ENCODE peak calls at places on chromosomes 6 and 20, in ten cellular contexts. D is brain microvascular endothelial cell; I is left lobe of liver; X is D341Med; C is colonic mucosa; R is stomach; H is stimulated activated CD4-positive, alpha-beta T cell treated with anti-CD3 and anti-CD28 coated beads, Interleukin-2, amount 100 ng/mL, for 24 hours; E is activated CD8-positive, alpha-beta memory T cell treated with anti-CD3 and anti-CD28 coated beads, Interleukin-2, amount 10 ng/mL, durations not matched to agents 7 days and 5 days; S is WERI-Rb-1; W is pancreas. A is an unnamed sample.

GRCh38 chr6:90220273-90220672 is 76.4 kb downstream of the BACH2 start:
- DNase-seq in D (no peak), I (no peak), X (no peak), C (no peak), R (no peak), H (no peak), E (no peak), S (no peak), W (no peak), A (no peak)

GRCh38 chr6:169975701-169976100 is 224.3 kb downstream of the ERMARD start:
- DNase-seq in D (no peak), I (no peak), X (no peak), C (no peak), R (no peak), H (no peak), E (no peak), S (no peak), W (no peak), A (no peak)

GRCh38 chr6:117409420-117409819 is 16.3 kb downstream of the ROS1 start:
- DNase-seq in D (no peak), I (no peak), X (no peak), C (no peak), R (no peak), H (no peak), E (no peak), S (no peak), W (no peak), A (no peak)

GRCh38 chr6:93453956-93454355 is 34.6 kb upstream of the EPHA7 start:
- DNase-seq in D (no peak), I (no peak), X (no peak), C (no peak), R (no peak), H (no peak), E (no peak), S (no peak), W (no peak), A (no peak)

GRCh38 chr6:55276745-55277627 is 50.3 kb upstream of the GFRAL start:
- DNase-seq in D (peak), I (no peak), X (peak), C (peak), R (no peak), H (no peak), E (no peak), S (peak), W (no peak), A (no peak)

GRCh38 chr6:30508890-30509736 is 19.8 kb downstream of the HLA-E start:
- DNase-seq in D (no peak), I (no peak), X (no peak), C (no peak), R (no peak), H (no peak), E (no peak), S (no peak), W (no peak), A (no peak)

GRCh38 chr6:35294308-35294945 is 3.2 kb upstream of the DEF6 start:
- DNase-seq in D (no peak), I (no peak), X (peak), C (no peak), R (peak), H (peak), E (peak), S (peak), W (no peak), A (no peak)

GRCh38 chr6:53290547-53291510 is 57.9 kb downstream of the ELOVL5 start:
- DNase-seq in D (no peak), I (no peak), X (no peak), C (no peak), R (no peak), H (no peak), E (no peak), S (no peak), W (no peak), A (no peak)

GRCh38 chr20:32583581-32584045 is 1.5 kb downstream of the NOL4L start:
- DNase-seq in D (no peak), I (no peak), X (peak), C (no peak), R (no peak), H (no peak), E (no peak), S (peak), W (no peak), A (no peak)

GRCh38 chr20:58228103-58228483 is 360 bp downstream of the ANKRD60 start:
- DNase-seq in D (no peak), I (no peak), X (no peak), C (no peak), R (no peak), H (no peak), E (no peak), S (no peak), W (no peak), A (no peak)

GRCh38 chr6:4348462-4349112 is 213.2 kb upstream of the ECI2 start:
- DNase-seq in D (no peak), I (no peak), X (peak), C (no peak), R (peak), H (no peak), E (no peak), S (no peak), W (no peak), A (peak)

GRCh38 chr20:61684583-61685235 is 381.0 kb downstream of the TAF4 start:
- DNase-seq in D (no peak), I (no peak), X (no peak), C (no peak), R (no peak), H (no peak), E (no peak), S (no peak), W (no peak), A (no peak)

A was measured in osteocyte.